ENCODE peak calls at places on chromosomes 1 and 21, in five cellular contexts. Q, U, A, E and S are unnamed samples.

GRCh38 chr1:28249013-28249870 is 10.1 kb upstream of the SESN2 start:
- DNase-seq in Q (peak; percentile 70), A (peak; percentile 71), E (peak; percentile 74), U (peak; percentile 65), S (peak; percentile 87)

GRCh38 chr1:239888639-239889038 is 203.0 kb upstream of the FMN2 start:
- DNase-seq in E (no peak), A (no peak), Q (no peak), U (no peak), S (no peak)

GRCh38 chr1:55127827-55128343 is 87.3 kb downstream of the USP24 start:
- DNase-seq in A (no peak), U (no peak), E (peak; percentile 70), Q (peak; percentile 73), S (peak; percentile 13)

GRCh38 chr1:53573931-53574330 is 114.7 kb downstream of the DMRTB1 start:
- DNase-seq in U (no peak), E (no peak), Q (no peak), A (no peak), S (no peak)

GRCh38 chr1:8477199-8477982 is 159.5 kb downstream of the SLC45A1 start:
- DNase-seq in Q (peak; percentile 76), E (peak; percentile 55), U (no peak), A (no peak), S (peak; percentile 83)

GRCh38 chr1:185670187-185670627 is 64.0 kb upstream of the HMCN1 start:
- DNase-seq in A (no peak), E (peak; percentile 72), U (no peak), Q (peak; percentile 55), S (peak; percentile 66)

GRCh38 chr1:231590453-231591198 is 36.0 kb upstream of the DISC1 start:
- DNase-seq in A (peak; percentile 36), Q (peak; percentile 83), E (peak; percentile 83), U (peak; percentile 41), S (peak; percentile 86)

GRCh38 chr1:179169616-179170467 is 59.6 kb downstream of the ABL2 start:
- DNase-seq in U (no peak), A (no peak), E (peak; percentile 86), Q (peak; percentile 85), S (peak; percentile 89)

GRCh38 chr1:8202182-8202905 is 115.6 kb upstream of the SLC45A1 start:
- DNase-seq in U (peak; percentile 56), Q (peak; percentile 97), E (peak; percentile 95), A (peak; percentile 50), S (peak; percentile 95)

GRCh38 chr1:200038645-200038986 is 11.1 kb downstream of the NR5A2 start:
- DNase-seq in E (no peak), Q (no peak), A (no peak), U (no peak), S (no peak)

GRCh38 chr1:214155987-214156567 is 124.9 kb upstream of the SMYD2 start:
- DNase-seq in A (no peak), U (no peak), Q (no peak), E (no peak), S (no peak)

GRCh38 chr21:39363607-39364555 is 15.0 kb upstream of the HMGN1 start:
- DNase-seq in E (no peak), A (no peak), Q (peak; percentile 71), U (no peak), S (no peak)

GRCh38 chr1:193115629-193116227 is 6.1 kb upstream of the CDC73 start:
- DNase-seq in A (no peak), U (no peak), E (peak; percentile 99), Q (peak; percentile 100), S (peak; percentile 97)

GRCh38 chr1:221845650-221846371 is 103.9 kb upstream of the DUSP10 start:
- DNase-seq in U (no peak), E (peak; percentile 89), A (peak; percentile 39), Q (peak; percentile 94), S (peak; percentile 62)

GRCh38 chr1:97186381-97186780 is 464.8 kb downstream of the PTBP2 start:
- DNase-seq in U (no peak), Q (no peak), E (peak; percentile 43), A (no peak), S (no peak)

GRCh38 chr1:31189696-31190674 is 49.7 kb downstream of the NKAIN1 start:
- DNase-seq in Q (no peak), U (no peak), A (no peak), E (no peak), S (no peak)

GRCh38 chr1:191752342-191752741 is 405.9 kb upstream of the RGS18 start:
- DNase-seq in E (no peak), U (no peak), A (no peak), Q (no peak), S (no peak)

GRCh38 chr1:38990746-38991637 is at the start of gene AKIRIN1:
- DNase-seq in E (peak; percentile 97), A (peak; percentile 98), Q (peak; percentile 95), U (peak; percentile 99), S (peak; percentile 94)

GRCh38 chr1:189597083-189597482 is 880.6 kb downstream of the BRINP3 start:
- DNase-seq in E (no peak), Q (no peak), A (no peak), U (no peak), S (no peak)

GRCh38 chr1:228365321-228366061 is 41.1 kb downstream of the TRIM11 start:
- DNase-seq in E (no peak), A (peak; percentile 12), U (peak; percentile 7), Q (no peak), S (no peak)

GRCh38 chr21:45959182-45959581 is 22.4 kb upstream of the COL6A1 start:
- DNase-seq in A (no peak), Q (no peak), U (no peak), E (no peak), S (no peak)

DNA sequence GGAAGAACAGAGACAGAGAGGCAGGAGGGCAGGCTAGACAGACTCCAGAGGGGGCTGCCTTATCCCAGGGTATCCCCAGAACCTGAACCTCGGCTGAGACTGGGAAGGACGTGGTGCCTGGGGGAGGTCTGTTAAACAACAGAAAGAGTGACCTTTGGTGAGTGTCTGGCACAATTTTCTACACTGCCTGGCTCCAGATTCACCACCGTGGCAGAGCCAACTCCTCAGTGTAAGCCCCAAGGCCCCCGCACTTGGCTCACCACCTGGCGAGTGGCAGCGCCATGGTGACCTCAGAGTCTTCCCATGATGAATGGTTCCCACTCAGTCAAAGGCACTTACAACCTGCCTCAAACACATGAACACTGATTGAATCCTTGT is 6.5 kb downstream of the RD3 start:
- DNase-seq in A (no peak), U (no peak), Q (no peak), E (no peak), S (no peak)
- H3K4me3 ChIP-seq in A (no peak overlapping the region), U (no peak overlapping the region), Q (no peak overlapping the region), E (no peak overlapping the region), S (no peak overlapping the region)

DNA sequence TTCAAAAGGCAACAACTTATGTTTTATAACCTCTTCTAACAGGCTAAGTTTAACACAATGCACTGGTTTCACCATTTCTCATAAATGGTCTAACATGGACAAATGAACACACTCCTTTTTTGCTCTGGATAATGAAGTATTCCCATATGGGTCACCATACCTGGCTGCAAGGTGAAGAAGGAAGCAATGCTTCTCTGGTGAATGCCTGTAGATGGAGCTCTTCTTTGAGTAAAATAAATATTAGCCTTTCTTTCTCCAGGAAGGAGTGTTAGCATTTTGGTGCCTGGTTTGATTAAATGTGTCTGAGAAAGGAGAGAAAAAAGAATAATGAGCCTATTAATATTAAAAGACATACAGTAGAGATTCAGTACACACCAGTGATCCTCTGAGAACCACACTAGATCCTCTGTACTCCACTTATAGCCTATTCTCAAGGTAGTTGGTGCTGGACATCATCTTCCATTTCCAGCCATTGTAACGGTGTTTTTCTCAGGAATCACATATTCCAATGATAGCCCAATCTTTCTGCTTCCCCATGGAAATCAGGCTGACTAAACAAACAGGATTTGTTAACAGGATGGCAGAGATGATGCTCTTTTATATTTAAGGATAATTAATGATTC is 17.6 kb downstream of the MTFR1L start:
- DNase-seq in A (no peak), E (peak; percentile 17), U (no peak), Q (no peak), S (no peak)
- TF ChIP-seq CTCF in A (peak; percentile 8), E (peak; percentile 27), U (peak; percentile 35), Q (peak; percentile 33), S (peak; percentile 38)

DNA sequence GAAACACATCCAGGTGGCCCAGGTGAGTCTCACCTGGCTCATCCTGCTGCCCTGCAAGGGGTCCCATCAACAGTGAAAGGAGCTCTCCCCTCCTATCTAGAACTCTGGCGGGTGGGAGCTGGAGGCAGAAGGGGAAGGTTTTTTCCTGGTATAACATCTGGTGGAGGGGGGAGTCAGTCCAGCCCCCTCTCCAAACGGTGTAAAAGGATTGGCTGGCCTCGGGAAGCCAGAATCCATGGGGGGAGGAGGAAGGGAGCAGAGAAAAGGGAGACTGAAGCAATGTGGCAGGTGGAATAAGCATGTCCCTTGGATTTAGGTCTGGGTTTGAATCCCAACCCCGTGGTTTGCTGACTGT is 1.2 kb upstream of the CAMK2N1 start:
- DNase-seq in A (no peak), E (no peak), Q (no peak), U (no peak), S (no peak)
- H3K4me3 ChIP-seq in A (peak overlapping the region; percentile 68), E (no peak overlapping the region), Q (no peak overlapping the region), U (peak overlapping the region; percentile 71), S (no peak overlapping the region)

GRCh38 chr1:59144959-59145358 is 151.9 kb upstream of the FGGY start:
- DNase-seq in E (no peak), U (no peak), Q (no peak), A (no peak), S (no peak)

GRCh38 chr1:59143824-59144223 is 153.1 kb upstream of the FGGY start:
- DNase-seq in U (no peak), A (no peak), E (peak; percentile 44), Q (peak; percentile 41), S (peak; percentile 78)

GRCh38 chr1:59146056-59146455 is 150.8 kb upstream of the FGGY start:
- DNase-seq in A (no peak), U (no peak), E (no peak), Q (no peak), S (no peak)

GRCh38 chr1:59149435-59149834 is 147.5 kb upstream of the FGGY start:
- DNase-seq in E (no peak), Q (no peak), A (no peak), U (no peak), S (no peak)

GRCh38 chr1:59146651-59147358 is 150.1 kb upstream of the FGGY start:
- DNase-seq in Q (peak; percentile 28), U (peak; percentile 66), A (peak; percentile 61), E (peak; percentile 40), S (peak; percentile 68)
- TF ChIP-seq CTCF in Q (peak; percentile 16), U (peak; percentile 45), A (peak; percentile 16), E (no peak), S (peak; percentile 23)

GRCh38 chr1:94093996-94094395 is 27.0 kb downstream of the ABCA4 start:
- DNase-seq in E (no peak), Q (peak; percentile 57), A (no peak), U (no peak), S (peak; percentile 30)
- H3K4me3 ChIP-seq in E (no peak overlapping the region), Q (no peak overlapping the region), A (peak overlapping the region; percentile 15), U (peak overlapping the region; percentile 19), S (no peak overlapping the region)

GRCh38 chr1:234186037-234186688 is 187.1 kb upstream of the COA6 start:
- DNase-seq in Q (peak; percentile 42), E (peak; percentile 4), U (no peak), A (no peak), S (peak; percentile 6)

GRCh38 chr1:234185438-234185837 is 187.8 kb upstream of the COA6 start:
- DNase-seq in Q (no peak), U (no peak), E (no peak), A (no peak), S (no peak)

GRCh38 chr1:234188454-234188792 is 184.8 kb upstream of the COA6 start:
- DNase-seq in E (no peak), U (no peak), A (no peak), Q (no peak), S (no peak)
- TF ChIP-seq CTCF in E (no peak), U (no peak), A (no peak), Q (no peak), S (no peak)